ENCODE peak calls at places on chromosomes 4 and X, in eight cellular contexts. N is ovary, Q is sigmoid colon, K is fibroblast of pulmonary artery, L is transverse colon, Y is dorsolateral prefrontal cortex, D is esophagus squamous epithelium, Z is endothelial cell. H is an unnamed sample.

GRCh38 chr4:38106301-38106700 is 146.1 kb downstream of the PTTG2 start:
- DNase-seq in N (no peak), Q (no peak), K (peak; percentile 87), L (no peak), Y (no peak), D (no peak), Z (no peak), H (peak; percentile 41)

GRCh38 chr4:73914071-73914470 is 44.9 kb downstream of the CXCL1 start:
- DNase-seq in N (no peak), Q (no peak), K (no peak), L (no peak), Y (no peak), D (no peak), Z (no peak), H (no peak)

GRCh38 chrX:63920875-63921274 is 135.9 kb upstream of the ARHGEF9 start:
- DNase-seq in N (no peak), Q (no peak), K (no peak), L (no peak), Y (no peak), D (no peak), Z (no peak), H (no peak)

GRCh38 chr4:54585321-54586000 is 72.3 kb upstream of the KIT start:
- DNase-seq in N (no peak), Q (no peak), K (peak; percentile 20), L (no peak), Y (no peak), D (no peak), Z (no peak), H (peak; percentile 34)

GRCh38 chr4:73836373-73837269 is at the start of gene CXCL6:
- DNase-seq in N (no peak), Q (peak; percentile 71), K (peak; percentile 70), L (peak; percentile 28), Y (no peak), D (no peak), Z (peak; percentile 39), H (no peak)

GRCh38 chrX:39869846-39870601 is 227.7 kb downstream of the BCOR start:
- DNase-seq in N (no peak), Q (no peak), K (peak; percentile 52), L (peak; percentile 26), Y (no peak), D (no peak), Z (no peak), H (no peak)

GRCh38 chrX:45850197-45850774 is 649.6 kb upstream of the DIPK2B start:
- DNase-seq in N (no peak), Q (no peak), K (no peak), L (no peak), Y (no peak), D (no peak), Z (peak; percentile 2), H (peak; percentile 8)

GRCh38 chr4:181661090-181661489 is 582.1 kb upstream of the TENM3 start:
- DNase-seq in N (no peak), Q (no peak), K (peak; percentile 57), L (no peak), Y (no peak), D (no peak), Z (no peak), H (peak; percentile 87)

GRCh38 chr4:163611784-163612445 is 117.4 kb downstream of the TMA16 start:
- DNase-seq in N (no peak), Q (no peak), K (no peak), L (no peak), Y (no peak), D (no peak), Z (no peak), H (no peak)

GRCh38 chr4:6017800-6018199 is 431 bp downstream of the C4orf50 start:
- DNase-seq in N (no peak), Q (no peak), K (no peak), L (no peak), Y (no peak), D (no peak), Z (no peak), H (no peak)

GRCh38 chr4:153159728-153160221 is 44.5 kb upstream of the TRIM2 start:
- DNase-seq in N (no peak), Q (no peak), K (peak; percentile 82), L (no peak), Y (no peak), D (no peak), Z (no peak), H (peak; percentile 81)

GRCh38 chr4:7384003-7384928 is 50.5 kb downstream of the PSAPL1 start:
- DNase-seq in N (no peak), Q (no peak), K (no peak), L (peak; percentile 3), Y (peak; percentile 24), D (no peak), Z (peak; percentile 3), H (no peak)

GRCh38 chr4:32010221-32010620 is 1290.1 kb downstream of the PCDH7 start:
- DNase-seq in N (no peak), Q (no peak), K (no peak), L (no peak), Y (no peak), D (no peak), Z (no peak), H (no peak)

GRCh38 chr4:175092114-175092513 is 174.0 kb downstream of the ADAM29 start:
- DNase-seq in N (no peak), Q (peak; percentile 54), K (no peak), L (no peak), Y (no peak), D (no peak), Z (no peak), H (no peak)

GRCh38 chr4:35151816-35152572 is 1092.3 kb downstream of the ARAP2 start:
- DNase-seq in N (no peak), Q (no peak), K (no peak), L (no peak), Y (no peak), D (no peak), Z (peak; percentile 52), H (no peak)

GRCh38 chrX:97189668-97190067 is 306.0 kb downstream of the RPA4 start:
- DNase-seq in N (no peak), Q (no peak), K (no peak), L (no peak), Y (no peak), D (no peak), Z (no peak), H (no peak)

GRCh38 chr4:1975880-1976279 is 32.9 kb downstream of the NELFA start:
- DNase-seq in N (no peak), Q (no peak), K (no peak), L (no peak), Y (peak; percentile 8), D (no peak), Z (no peak), H (no peak)

GRCh38 chrX:141341743-141342142 is 99.4 kb upstream of the SPANXC start:
- DNase-seq in N (no peak), Q (no peak), K (no peak), L (no peak), Y (no peak), D (no peak), Z (no peak), H (no peak)

GRCh38 chr4:169492436-169493163 is 119.8 kb downstream of the NEK1 start:
- DNase-seq in N (no peak), Q (no peak), K (peak; percentile 67), L (peak; percentile 16), Y (no peak), D (no peak), Z (peak; percentile 32), H (peak; percentile 35)

DNA sequence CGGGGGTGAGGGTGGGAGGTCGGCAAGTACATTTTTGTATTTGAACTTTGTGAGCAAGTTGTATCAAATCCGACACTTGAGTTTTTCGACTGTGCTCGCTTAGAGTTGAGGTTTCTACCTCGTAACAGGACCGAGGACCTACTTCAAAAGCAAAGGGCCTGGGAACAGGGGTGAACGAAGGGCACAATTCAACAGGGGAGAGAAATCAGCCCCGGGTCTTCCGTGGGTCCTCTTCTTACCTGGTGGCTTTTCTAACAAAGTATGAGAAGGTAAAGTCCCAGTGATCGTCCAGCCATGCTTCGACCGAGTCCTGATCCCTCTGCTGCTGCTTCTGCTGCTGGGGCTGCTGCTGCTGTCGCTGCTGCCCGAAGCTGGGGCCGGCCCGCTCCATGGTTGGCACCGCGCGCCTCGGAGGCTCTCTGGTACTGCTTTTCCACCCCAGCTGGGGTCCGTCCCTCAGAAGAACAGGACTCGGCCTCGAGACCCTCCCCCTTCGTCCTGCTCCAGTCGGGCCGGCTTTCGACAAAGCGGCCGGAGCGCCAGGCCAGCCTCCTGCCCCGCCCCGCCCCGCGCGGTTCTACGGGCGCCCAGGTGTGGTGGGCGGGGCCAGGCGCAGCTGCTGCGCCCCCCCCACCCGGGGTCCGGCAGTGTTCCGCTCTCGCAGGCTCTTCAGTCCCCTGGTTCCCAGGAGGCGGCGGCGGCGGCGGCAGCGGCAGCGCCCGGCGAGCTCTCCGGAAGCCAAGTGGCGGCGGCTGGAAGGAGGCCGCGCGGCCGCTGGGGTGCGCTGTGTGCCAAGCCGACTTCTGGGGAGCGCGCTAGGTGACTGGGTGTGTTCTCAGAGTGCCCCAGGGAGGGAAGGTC is at the start of gene PDE5A:
- DNase-seq in N (peak; percentile 74), Q (peak; percentile 91), K (peak; percentile 71), L (peak; percentile 90), Y (peak; percentile 42), D (peak; percentile 8), Z (peak; percentile 88), H (peak; percentile 67)
- TF ChIP-seq CTCF in N (peak; percentile 50), Q (peak; percentile 70), K (peak; percentile 48), L (peak; percentile 94), Y (peak; percentile 66), D (peak; percentile 78), Z (peak; percentile 63), H (peak; percentile 60)

DNA sequence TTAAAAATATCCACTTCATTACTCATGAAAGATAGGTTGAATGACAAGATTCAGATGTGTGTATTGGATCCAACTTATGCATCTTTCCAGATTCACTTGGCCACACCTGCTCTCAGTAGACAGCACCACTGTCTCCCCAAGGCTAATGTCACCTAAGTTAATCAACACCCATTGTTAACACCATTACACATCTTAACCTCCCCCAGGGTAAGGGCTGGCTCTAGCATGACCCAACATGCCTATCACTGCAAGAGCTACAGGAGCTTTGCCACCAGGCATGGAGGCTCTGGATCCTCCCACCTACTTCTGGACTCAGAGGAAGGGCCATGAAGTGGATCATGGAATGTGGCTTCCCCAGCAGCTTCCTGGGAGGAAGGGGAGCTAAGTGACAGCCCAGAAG is 32.8 kb upstream of the LSM6 start:
- DNase-seq in N (no peak), Q (no peak), K (no peak), L (no peak), Y (no peak), D (no peak), Z (no peak), H (no peak)
- TF ChIP-seq CTCF in N (no peak), Q (no peak), K (no peak), L (no peak), Y (no peak), D (no peak), Z (no peak), H (no peak)

GRCh38 chrX:47413179-47413594 is 42.8 kb downstream of the ZNF157 start:
- DNase-seq in N (no peak), Q (no peak), K (no peak), L (no peak), Y (no peak), D (no peak), Z (no peak), H (no peak)
- TF ChIP-seq CTCF in N (no peak), Q (no peak), K (no peak), L (no peak), Y (no peak), D (no peak), Z (no peak), H (no peak)

DNA sequence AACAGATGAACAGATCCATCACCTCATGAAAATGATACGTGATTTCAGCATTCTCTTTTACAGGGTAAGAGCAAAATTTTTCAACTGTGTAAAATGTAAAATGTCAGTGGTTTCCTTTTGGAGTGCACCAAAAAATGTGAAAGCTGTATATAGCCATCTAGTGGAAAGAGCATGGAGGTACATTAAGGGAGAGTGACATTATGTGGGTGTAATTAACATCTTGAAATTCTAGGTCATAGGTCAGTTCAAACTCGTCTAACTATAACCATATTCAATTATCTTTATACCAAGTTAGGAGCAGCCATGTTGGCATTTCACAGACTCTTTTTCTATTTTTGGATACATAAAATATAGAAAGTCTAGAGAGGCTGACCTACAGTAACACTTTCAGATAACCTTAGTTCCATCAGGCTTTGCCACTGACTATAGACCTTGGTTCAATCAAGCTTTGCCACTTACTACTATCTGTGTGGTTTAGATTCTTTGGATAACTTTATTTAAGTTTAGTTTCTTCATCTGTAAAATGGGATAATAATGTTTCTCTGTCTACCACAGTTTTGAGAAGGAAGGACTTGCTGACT is 30.2 kb downstream of the NEIL3 start:
- DNase-seq in N (no peak), Q (no peak), K (peak; percentile 61), L (no peak), Y (no peak), D (no peak), Z (no peak), H (peak; percentile 58)
- TF ChIP-seq CTCF in N (no peak), Q (peak; percentile 30), K (peak; percentile 79), L (peak; percentile 63), Y (peak; percentile 67), D (peak; percentile 64), Z (peak; percentile 74), H (peak; percentile 90)

H was measured in AG10803.